ENCODE peak calls at places on chromosome 7, in nine cellular contexts. Y is T-cell; X is GM04504; A is stimulated activated naive CD8-positive, alpha-beta T cell treated with anti-CD3 and anti-CD28 coated beads, Interleukin-15, Interleukin-2, amounts not matched to agents 100 U/mL and 50 U/mL, for 24 hours; O is Kasumi-1; H is left lung; G is GM13977; D is left ventricle myocardium superior; L is NCI-H446 treated with DMSO at 0.1 percent for 48 hours. K is an unnamed sample.

GRCh38 chr7:154985230-154985629 is 17.7 kb downstream of the PAXIP1 start:
- DNase-seq in H (no peak), G (no peak), L (no peak), X (no peak), D (no peak), A (no peak), O (no peak), Y (no peak), K (no peak)

GRCh38 chr7:18038391-18038790 is 10.7 kb upstream of the PRPS1L1 start:
- DNase-seq in Y (no peak), X (no peak), H (no peak), D (no peak), L (no peak), A (no peak), O (no peak), G (no peak), K (no peak)

GRCh38 chr7:74040101-74040790 is 12.3 kb downstream of the ELN start:
- DNase-seq in O (no peak), D (peak), L (no peak), G (no peak), A (no peak), H (peak), Y (no peak), X (no peak), K (no peak)

GRCh38 chr7:151008511-151009323 is 15.6 kb downstream of the ATG9B start:
- DNase-seq in A (peak), Y (peak), H (peak), O (no peak), X (no peak), G (peak), D (peak), L (no peak), K (peak)

GRCh38 chr7:158549176-158549833 is 38.3 kb downstream of the PTPRN2 start:
- DNase-seq in X (no peak), A (no peak), D (peak), Y (no peak), O (peak), L (no peak), G (no peak), H (peak), K (no peak)

GRCh38 chr7:80646088-80646961 is 7.9 kb downstream of the CD36 start:
- DNase-seq in H (no peak), D (no peak), Y (no peak), X (no peak), L (no peak), A (no peak), O (no peak), G (no peak), K (no peak)

GRCh38 chr7:37901890-37902524 is 14.6 kb downstream of the SFRP4 start:
- DNase-seq in X (peak), G (no peak), A (no peak), Y (no peak), H (no peak), D (no peak), L (no peak), O (no peak), K (no peak)

GRCh38 chr7:83446126-83446675 is 202.7 kb downstream of the SEMA3E start:
- DNase-seq in X (no peak), O (no peak), D (no peak), Y (no peak), H (no peak), A (no peak), L (no peak), G (no peak), K (no peak)